ENCODE peak calls at places on chromosomes 6 and 20, in ten cellular contexts. T is GM23338, H is foreskin fibroblast, D is kidney epithelial cell, A is AG04450, C is heart right ventricle, Z is OCI-LY7, Q is nephron progenitor cell, G is astrocyte of the cerebellum, U is fibroblast of pulmonary artery. X is an unnamed sample.
A peak's percentile ranks its signal among the peaks of the same experiment; 100 is the strongest.

GRCh38 chr6:127119361-127120108 is 1.1 kb downstream of the RSPO3 start:
- DNase-seq in T (peak; percentile 77), H (peak; percentile 61), D (no peak), A (no peak), C (no peak), Z (no peak), Q (peak; percentile 77), G (no peak), U (no peak), X (peak; percentile 20)

GRCh38 chr20:9928955-9929354 is 90.1 kb upstream of the PAK5 start:
- DNase-seq in T (no peak), H (no peak), D (no peak), A (no peak), C (no peak), Z (no peak), Q (no peak), G (no peak), U (no peak), X (no peak)

GRCh38 chr20:44495257-44495656 is 19.6 kb downstream of the TTPAL start:
- DNase-seq in T (no peak), H (peak; percentile 83), D (peak; percentile 70), A (no peak), C (no peak), Z (no peak), Q (no peak), G (no peak), U (peak; percentile 93), X (no peak)

GRCh38 chr20:61420781-61421180 is 168.7 kb downstream of the CDH4 start:
- DNase-seq in T (no peak), H (no peak), D (no peak), A (no peak), C (no peak), Z (no peak), Q (no peak), G (no peak), U (no peak), X (no peak)

GRCh38 chr6:40978687-40979289 is 60.2 kb downstream of the UNC5CL start:
- DNase-seq in T (no peak), H (no peak), D (no peak), A (no peak), C (no peak), Z (no peak), Q (no peak), G (no peak), U (no peak), X (no peak)

GRCh38 chr20:62065669-62066338 is at the start of gene TAF4:
- DNase-seq in T (peak; percentile 80), H (peak; percentile 86), D (no peak), A (peak; percentile 33), C (peak; percentile 81), Z (peak; percentile 88), Q (peak; percentile 85), G (no peak), U (peak; percentile 74), X (peak; percentile 77)

GRCh38 chr6:154501287-154501868 is 9.1 kb downstream of the CNKSR3 start:
- DNase-seq in T (no peak), H (no peak), D (no peak), A (no peak), C (no peak), Z (no peak), Q (no peak), G (no peak), U (no peak), X (no peak)

GRCh38 chr20:4898282-4898681 is 103.0 kb downstream of the SLC23A2 start:
- DNase-seq in T (no peak), H (peak; percentile 80), D (peak; percentile 77), A (peak; percentile 43), C (peak; percentile 35), Z (no peak), Q (no peak), G (no peak), U (peak; percentile 68), X (no peak)

GRCh38 chr6:54992789-54993188 is 146.2 kb downstream of the FAM83B start:
- DNase-seq in T (peak; percentile 68), H (no peak), D (no peak), A (no peak), C (no peak), Z (peak; percentile 15), Q (no peak), G (no peak), U (peak; percentile 26), X (peak; percentile 17)

GRCh38 chr6:49543087-49543858 is 7.2 kb upstream of the C6orf141 start:
- DNase-seq in T (no peak), H (no peak), D (no peak), A (no peak), C (no peak), Z (no peak), Q (no peak), G (no peak), U (no peak), X (peak; percentile 63)

GRCh38 chr6:108492131-108492766 is 68.5 kb upstream of the FOXO3 start:
- DNase-seq in T (peak; percentile 46), H (peak; percentile 69), D (peak; percentile 21), A (peak; percentile 7), C (no peak), Z (peak; percentile 49), Q (no peak), G (peak; percentile 53), U (peak; percentile 76), X (peak; percentile 45)

GRCh38 chr6:33723576-33724085 is 12.1 kb upstream of the UQCC2 start:
- DNase-seq in T (no peak), H (no peak), D (no peak), A (no peak), C (no peak), Z (no peak), Q (no peak), G (no peak), U (no peak), X (no peak)

GRCh38 chr6:137764464-137764863 is 102.6 kb upstream of the TNFAIP3 start:
- DNase-seq in T (no peak), H (peak; percentile 85), D (peak; percentile 74), A (no peak), C (no peak), Z (no peak), Q (no peak), G (peak; percentile 6), U (peak; percentile 63), X (peak; percentile 40)
- TF ChIP-seq CTCF in T (no peak), H (no peak), D (no peak), A (no peak), C (no peak), Z (no peak), Q (no peak), G (no peak), U (no peak), X (no peak)

GRCh38 chr6:99822741-99823512 is 171.1 kb downstream of the MCHR2 start:
- DNase-seq in T (peak; percentile 29), H (peak; percentile 78), D (peak; percentile 29), A (peak; percentile 38), C (no peak), Z (peak; percentile 9), Q (peak; percentile 9), G (peak; percentile 16), U (peak; percentile 49), X (peak; percentile 78)
- TF ChIP-seq CTCF in T (peak; percentile 39), H (peak; percentile 55), D (peak; percentile 64), A (peak; percentile 56), C (peak; percentile 35), Z (peak; percentile 48), Q (peak; percentile 39), G (peak; percentile 48), U (peak; percentile 39), X (peak; percentile 76)

GRCh38 chr6:149699150-149699549 is 18.8 kb downstream of the LATS1 start:
- DNase-seq in T (no peak), H (no peak), D (no peak), A (no peak), C (no peak), Z (peak; percentile 28), Q (no peak), G (no peak), U (no peak), X (no peak)
- TF ChIP-seq CTCF in T (peak; percentile 42), H (no peak), D (no peak), A (no peak), C (no peak), Z (peak; percentile 66), Q (no peak), G (no peak), U (no peak), X (no peak)

DNA sequence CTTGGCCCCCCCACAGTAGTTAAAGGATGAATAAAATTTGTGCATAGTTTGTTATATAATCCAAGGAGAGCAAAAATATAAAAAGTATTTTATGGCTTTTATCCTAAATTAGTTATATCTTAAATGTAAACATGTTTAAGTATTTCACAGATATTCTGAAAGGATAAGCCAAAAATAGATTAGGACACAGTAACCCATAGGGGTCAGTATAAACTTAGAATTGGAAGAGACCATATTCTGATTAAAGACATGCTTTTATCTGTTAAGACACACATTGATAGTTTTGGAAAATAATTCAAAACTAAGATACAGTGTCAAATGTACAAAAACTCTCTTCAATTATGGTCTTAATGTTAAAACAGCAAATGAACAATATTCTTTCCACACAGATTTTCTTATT is 4.5 kb upstream of the SERINC1 start:
- DNase-seq in T (peak; percentile 67), H (peak; percentile 37), D (no peak), A (no peak), C (no peak), Z (peak; percentile 34), Q (no peak), G (no peak), U (peak; percentile 46), X (peak; percentile 54)
- TF ChIP-seq CTCF in T (peak; percentile 88), H (peak; percentile 29), D (peak; percentile 38), A (peak; percentile 62), C (peak; percentile 53), Z (peak; percentile 74), Q (peak; percentile 59), G (peak; percentile 17), U (peak; percentile 60), X (peak; percentile 65)

DNA sequence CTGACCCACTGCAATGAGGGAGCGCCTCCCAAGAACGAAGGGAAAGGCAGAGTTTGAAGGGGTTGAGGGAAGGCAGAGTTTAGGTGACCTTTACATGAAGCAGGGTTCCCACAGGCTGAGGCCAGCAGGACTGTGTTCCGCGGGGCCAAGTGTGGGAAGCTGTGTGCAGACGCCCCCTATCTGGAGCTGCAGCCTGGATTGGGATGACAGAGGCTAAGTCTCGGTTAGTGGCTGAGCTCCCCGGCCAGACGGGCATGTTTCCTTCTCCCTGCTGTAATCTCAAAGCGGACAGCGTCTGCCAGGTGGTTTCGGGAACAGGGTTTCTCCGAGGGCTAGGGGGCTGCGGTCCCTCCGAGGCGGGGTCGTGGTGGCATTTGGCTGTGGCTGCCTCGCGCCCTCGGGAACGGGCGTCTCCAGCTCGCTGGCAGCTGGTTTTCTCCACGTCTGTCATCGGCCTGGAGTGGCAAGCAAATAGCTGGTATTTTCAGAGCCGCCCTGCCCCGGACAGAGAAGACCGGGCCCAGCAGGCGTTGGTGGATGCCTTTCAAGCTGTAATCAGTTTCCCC is 702 bp upstream of the PYGB start:
- DNase-seq in T (peak; percentile 81), H (peak; percentile 88), D (no peak), A (no peak), C (peak; percentile 70), Z (peak; percentile 6), Q (peak; percentile 52), G (no peak), U (peak; percentile 58), X (peak; percentile 60)
- TF ChIP-seq CTCF in T (peak; percentile 56), H (peak; percentile 61), D (peak; percentile 65), A (peak; percentile 60), C (peak; percentile 69), Z (peak; percentile 54), Q (no peak), G (peak; percentile 72), U (peak; percentile 59), X (peak; percentile 68)

DNA sequence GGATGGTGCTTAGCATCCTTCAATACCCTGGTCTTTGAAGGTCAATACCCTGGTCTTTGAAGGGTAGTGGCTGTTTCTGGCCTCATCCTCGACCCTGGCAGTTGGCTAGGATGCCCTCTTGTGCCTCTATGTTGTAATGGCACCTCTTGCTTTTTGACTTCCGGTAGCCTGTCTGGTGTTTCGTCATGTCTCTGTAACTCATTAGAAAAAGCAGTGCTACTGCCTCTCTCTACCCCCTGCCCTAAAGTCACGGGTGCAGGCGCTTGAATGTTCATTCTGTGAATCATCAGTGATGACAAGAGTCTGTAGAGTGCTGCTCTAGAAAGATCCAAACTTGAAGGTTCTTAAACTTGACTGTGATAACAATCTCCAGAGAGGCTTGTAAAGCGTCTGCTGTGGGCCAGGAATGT is 28.3 kb downstream of the RSPO4 start:
- DNase-seq in T (peak; percentile 83), H (peak; percentile 56), D (no peak), A (no peak), C (no peak), Z (peak; percentile 66), Q (no peak), G (no peak), U (peak; percentile 42), X (peak; percentile 59)
- TF ChIP-seq CTCF in T (peak; percentile 66), H (peak; percentile 36), D (peak; percentile 17), A (peak; percentile 27), C (peak; percentile 24), Z (peak; percentile 77), Q (peak; percentile 47), G (peak; percentile 4), U (peak; percentile 41), X (peak; percentile 59)